ENCODE peak calls at places on chromosome 10, in five cellular contexts. O, Y, J, C and Z are unnamed samples.

GRCh38 chr10:79929409-79929904 is 19.4 kb downstream of the SFTPD start:
- DNase-seq in Y (peak; percentile 59), O (peak; percentile 44), J (peak; percentile 42), C (peak; percentile 73), Z (peak; percentile 56)

GRCh38 chr10:69573056-69573806 is at the start of gene NEUROG3:
- DNase-seq in C (no peak), Y (no peak), J (no peak), O (no peak), Z (no peak)

GRCh38 chr10:24571870-24572450 is 151.7 kb downstream of the ARHGAP21 start:
- DNase-seq in J (no peak), Y (no peak), O (no peak), C (no peak), Z (no peak)

GRCh38 chr10:71431945-71432905 is 35.5 kb downstream of the CDH23 start:
- DNase-seq in O (no peak), C (no peak), J (no peak), Y (no peak), Z (no peak)

GRCh38 chr10:91925022-91925320 is 1.4 kb downstream of the BTAF1 start:
- DNase-seq in Y (no peak), J (no peak), O (no peak), C (no peak), Z (no peak)

GRCh38 chr10:50373821-50374501 is 122.6 kb upstream of the ASAH2 start:
- DNase-seq in Y (no peak), J (no peak), C (no peak), O (no peak), Z (no peak)

GRCh38 chr10:102615361-102615760 is 28.9 kb upstream of the TRIM8 start:
- DNase-seq in O (no peak), C (peak; percentile 37), Y (no peak), J (no peak), Z (no peak)

GRCh38 chr10:117374506-117375359 is 507 bp downstream of the PDZD8 start:
- DNase-seq in O (peak; percentile 23), C (peak; percentile 54), J (peak; percentile 7), Y (peak; percentile 15), Z (peak; percentile 14)

GRCh38 chr10:26067680-26068079 is 133.7 kb downstream of the MYO3A start:
- DNase-seq in J (no peak), C (no peak), O (no peak), Y (no peak), Z (no peak)

GRCh38 chr10:121406823-121407545 is 191.3 kb downstream of the FGFR2 start:
- DNase-seq in J (no peak), C (no peak), Y (no peak), O (peak; percentile 9), Z (no peak)